ENCODE peak calls at places on chromosomes 3 and 15, in nine cellular contexts. B, Y, N, I, R, P, E, J and Z are unnamed samples.

GRCh38 chr3:65963787-65964707 is 74.7 kb downstream of the MAGI1 start:
- DNase-seq in B (peak), Y (peak), N (no peak), I (no peak), R (no peak), P (no peak), E (no peak), J (peak), Z (peak)

GRCh38 chr15:92273286-92273685 is 120.4 kb upstream of the ST8SIA2 start:
- DNase-seq in B (no peak), Y (no peak), N (no peak), I (no peak), R (no peak), P (no peak), E (no peak), J (no peak), Z (no peak)

GRCh38 chr15:93232840-93233239 is 143.8 kb upstream of the RGMA start:
- DNase-seq in B (no peak), Y (no peak), N (no peak), I (no peak), R (no peak), P (no peak), E (no peak), J (no peak), Z (no peak)

GRCh38 chr15:58650102-58650501 is 99.4 kb downstream of the ADAM10 start:
- DNase-seq in B (no peak), Y (no peak), N (no peak), I (no peak), R (no peak), P (no peak), E (no peak), J (no peak), Z (no peak)

GRCh38 chr3:27423463-27423862 is 54.3 kb upstream of the NEK10 start:
- DNase-seq in B (peak), Y (peak), N (no peak), I (no peak), R (no peak), P (no peak), E (no peak), J (peak), Z (peak)

GRCh38 chr15:41169784-41170183 is 53.7 kb upstream of the INO80 start:
- DNase-seq in B (no peak), Y (no peak), N (no peak), I (no peak), R (no peak), P (no peak), E (no peak), J (no peak), Z (no peak)

GRCh38 chr15:31342381-31342780 is 15.7 kb downstream of the KLF13 start:
- DNase-seq in B (no peak), Y (no peak), N (no peak), I (no peak), R (no peak), P (no peak), E (no peak), J (no peak), Z (no peak)

GRCh38 chr15:47806008-47806407 is 88.7 kb downstream of the SEMA6D start:
- DNase-seq in B (no peak), Y (no peak), N (no peak), I (peak), R (no peak), P (no peak), E (no peak), J (no peak), Z (no peak)

GRCh38 chr15:96774216-96774615 is 443.7 kb downstream of the NR2F2 start:
- DNase-seq in B (no peak), Y (no peak), N (no peak), I (no peak), R (no peak), P (no peak), E (no peak), J (no peak), Z (no peak)

GRCh38 chr3:39671600-39671999 is 137.8 kb upstream of the MYRIP start:
- DNase-seq in B (peak), Y (peak), N (no peak), I (no peak), R (no peak), P (no peak), E (no peak), J (no peak), Z (no peak)

GRCh38 chr3:124413989-124414598 is 316.2 kb upstream of the UMPS start:
- DNase-seq in B (no peak), Y (no peak), N (peak), I (peak), R (no peak), P (no peak), E (peak), J (no peak), Z (no peak)

GRCh38 chr3:180836766-180837165 is 75.7 kb upstream of the FXR1 start:
- DNase-seq in B (no peak), Y (no peak), N (no peak), I (no peak), R (no peak), P (no peak), E (no peak), J (no peak), Z (no peak)

GRCh38 chr3:181726351-181727121 is 14.8 kb downstream of the SOX2 start:
- DNase-seq in B (no peak), Y (no peak), N (no peak), I (peak), R (no peak), P (peak), E (no peak), J (no peak), Z (no peak)

GRCh38 chr15:63539517-63539916 is 35.1 kb downstream of the USP3 start:
- DNase-seq in B (no peak), Y (peak), N (peak), I (peak), R (no peak), P (no peak), E (peak), J (no peak), Z (no peak)

GRCh38 chr3:57743511-57743910 is 12.6 kb upstream of the SLMAP start:
- DNase-seq in B (no peak), Y (no peak), N (no peak), I (no peak), R (no peak), P (no peak), E (no peak), J (peak), Z (no peak)

GRCh38 chr3:87856126-87856525 is 202.7 kb downstream of the CGGBP1 start:
- DNase-seq in B (peak), Y (no peak), N (no peak), I (no peak), R (no peak), P (no peak), E (no peak), J (peak), Z (peak)

GRCh38 chr3:61451841-61452240 is 109.5 kb upstream of the PTPRG start:
- DNase-seq in B (no peak), Y (no peak), N (no peak), I (no peak), R (no peak), P (no peak), E (no peak), J (no peak), Z (peak)

GRCh38 chr15:58873267-58873666 is 60.2 kb downstream of the SLTM start:
- DNase-seq in B (peak), Y (peak), N (no peak), I (no peak), R (no peak), P (no peak), E (no peak), J (peak), Z (peak)

GRCh38 chr3:190017575-190018288 is 103.0 kb downstream of the P3H2 start:
- DNase-seq in B (peak), Y (peak), N (peak), I (no peak), R (no peak), P (no peak), E (peak), J (peak), Z (peak)

GRCh38 chr15:74328331-74329056 is 39.0 kb downstream of the CYP11A1 start:
- DNase-seq in B (no peak), Y (no peak), N (no peak), I (no peak), R (no peak), P (no peak), E (no peak), J (no peak), Z (no peak)

GRCh38 chr3:176906046-176906905 is 291.0 kb downstream of the TBL1XR1 start:
- DNase-seq in B (peak), Y (peak), N (no peak), I (peak), R (no peak), P (no peak), E (no peak), J (peak), Z (no peak)

GRCh38 chr3:126431103-126431534 is 36.4 kb downstream of the CFAP100 start:
- DNase-seq in B (no peak), Y (no peak), N (no peak), I (no peak), R (no peak), P (no peak), E (no peak), J (no peak), Z (no peak)

GRCh38 chr3:32384938-32385337 is 6.7 kb upstream of the CMTM7 start:
- DNase-seq in B (peak), Y (peak), N (no peak), I (peak), R (no peak), P (no peak), E (no peak), J (peak), Z (no peak)

GRCh38 chr15:89648106-89649012 is 6.9 kb downstream of the KIF7 start:
- DNase-seq in B (no peak), Y (no peak), N (no peak), I (peak), R (peak), P (no peak), E (no peak), J (no peak), Z (no peak)

GRCh38 chr3:162492446-162493081 is 996.0 kb downstream of the OTOL1 start:
- DNase-seq in B (peak), Y (peak), N (no peak), I (no peak), R (no peak), P (no peak), E (no peak), J (peak), Z (peak)

GRCh38 chr3:59326246-59327024 is 276.6 kb upstream of the CFAP20DC start:
- DNase-seq in B (no peak), Y (no peak), N (no peak), I (no peak), R (no peak), P (no peak), E (no peak), J (no peak), Z (no peak)
- TF ChIP-seq CTCF in B (peak), Y (peak), N (no peak), I (peak), R (no peak), P (peak), E (no peak), J (peak), Z (peak)

DNA sequence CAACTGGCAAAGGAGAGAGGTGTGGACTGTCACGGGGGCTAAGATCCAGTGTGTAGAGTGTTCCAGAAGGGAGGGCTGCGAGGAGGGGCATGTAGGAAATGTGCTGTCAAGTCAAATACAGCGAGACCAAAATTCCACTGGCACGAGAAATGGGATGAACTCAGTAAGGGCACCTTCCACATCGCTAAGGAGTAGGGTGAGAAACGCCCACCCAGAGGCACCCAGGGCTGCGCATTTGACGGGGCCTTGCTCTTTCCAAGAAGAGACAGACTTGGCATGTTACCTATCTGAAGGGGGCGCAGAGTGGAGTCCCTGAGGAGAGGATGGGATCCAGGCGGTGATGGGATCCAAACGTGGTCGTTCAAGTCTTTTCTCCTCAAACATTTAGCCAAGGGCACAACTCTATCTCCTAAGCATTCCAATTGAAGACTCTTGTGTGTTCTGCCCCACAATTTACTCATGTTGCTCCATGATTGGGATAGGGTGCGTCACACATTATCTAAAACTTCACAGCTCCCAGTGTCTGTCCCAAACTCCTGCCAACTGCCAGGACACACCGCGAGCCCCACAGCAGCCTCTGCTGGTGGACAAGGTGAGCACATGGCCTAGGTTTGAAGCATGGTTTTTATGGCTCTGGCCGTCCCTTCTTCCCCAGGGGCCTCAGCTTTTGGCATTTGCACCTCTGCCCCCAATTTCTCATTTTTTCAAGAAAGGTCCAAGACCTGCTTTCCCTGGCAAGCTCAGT is 7.6 kb downstream of the SELENOS start:
- DNase-seq in B (no peak), Y (peak), N (no peak), I (peak), R (no peak), P (no peak), E (no peak), J (peak), Z (peak)
- TF ChIP-seq CTCF in B (peak), Y (peak), N (no peak), I (peak), R (no peak), P (peak), E (no peak), J (peak), Z (peak)

DNA sequence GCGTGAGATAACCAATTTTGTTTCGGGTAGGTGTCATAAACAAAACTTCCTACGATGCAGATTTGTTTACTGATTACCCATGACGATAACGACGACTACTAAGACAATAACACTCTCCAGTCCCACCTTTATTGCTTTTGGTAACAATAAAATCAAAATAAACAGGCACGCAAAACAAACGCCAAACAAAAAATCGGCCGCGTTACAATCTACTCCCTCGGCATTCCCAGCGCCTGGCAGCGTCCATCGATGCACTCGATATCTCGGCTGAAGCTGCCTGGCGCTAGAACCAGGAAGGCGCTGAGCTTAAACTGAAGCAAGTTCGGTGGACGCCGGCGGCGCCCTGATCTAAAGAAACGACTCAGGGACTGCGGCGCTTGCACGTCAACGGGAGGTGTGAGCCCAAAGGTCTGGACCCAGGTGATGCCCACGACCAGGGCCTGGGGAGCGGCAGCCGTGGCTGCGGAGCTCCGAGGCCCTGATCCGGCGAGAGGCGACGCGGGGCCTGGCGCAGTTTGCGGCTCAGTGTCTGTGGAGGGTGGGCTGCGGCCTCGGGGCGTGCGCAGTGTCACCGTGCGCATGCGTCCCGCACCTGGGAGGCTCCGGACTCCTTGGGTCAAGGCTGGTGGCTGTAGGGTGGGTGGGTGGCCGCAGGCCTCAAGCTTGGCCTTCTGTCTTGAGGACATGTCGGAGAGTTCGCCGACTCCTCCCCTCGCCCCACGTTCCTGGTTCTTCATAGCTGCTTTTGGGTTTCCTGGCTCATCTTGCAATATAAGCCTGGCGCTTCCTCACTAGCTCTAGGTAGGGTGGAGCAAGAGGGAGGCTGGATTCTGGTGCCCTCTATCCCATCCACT is at the start of gene RSRC1:
- DNase-seq in B (peak), Y (peak), N (peak), I (peak), R (peak), P (peak), E (peak), J (peak), Z (peak)
- TF ChIP-seq CTCF in B (no peak), Y (no peak), N (no peak), I (no peak), R (no peak), P (no peak), E (no peak), J (no peak), Z (no peak)

DNA sequence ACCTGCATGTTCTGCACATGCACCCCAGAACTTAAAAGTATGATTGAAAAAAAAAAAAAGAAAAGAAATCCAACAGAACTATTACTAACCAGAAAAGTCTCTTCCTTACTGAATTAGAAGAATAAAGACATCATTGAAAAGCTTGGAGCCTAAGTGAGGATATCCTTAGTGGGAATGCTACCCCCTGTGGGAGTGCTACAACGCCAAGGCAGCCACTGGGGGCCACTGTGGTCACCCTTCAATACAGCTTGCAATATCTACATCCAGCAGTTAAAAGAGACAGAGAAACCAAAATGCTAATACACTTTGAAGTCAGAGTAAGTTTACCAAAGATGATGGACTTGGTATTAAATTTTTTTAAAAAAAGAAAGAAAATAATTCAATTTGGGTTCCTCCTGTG is 292.0 kb downstream of the PLCL2 start:
- DNase-seq in B (no peak), Y (no peak), N (no peak), I (no peak), R (no peak), P (no peak), E (no peak), J (no peak), Z (no peak)
- TF ChIP-seq CTCF in B (no peak), Y (no peak), N (no peak), I (no peak), R (no peak), P (no peak), E (no peak), J (peak), Z (peak)

GRCh38 chr3:142888484-142889262 is at the start of gene PCOLCE2:
- DNase-seq in B (peak), Y (peak), N (peak), I (peak), R (peak), P (peak), E (no peak), J (no peak), Z (no peak)
- TF ChIP-seq CTCF in B (no peak), Y (no peak), N (no peak), I (no peak), R (no peak), P (peak), E (no peak), J (no peak), Z (peak)

GRCh38 chr3:137714551-137714950 is 49.6 kb upstream of the SOX14 start:
- DNase-seq in B (no peak), Y (no peak), N (no peak), I (no peak), R (no peak), P (no peak), E (no peak), J (no peak), Z (no peak)

GRCh38 chr3:137709011-137709601 is 55.0 kb upstream of the SOX14 start:
- DNase-seq in B (no peak), Y (no peak), N (no peak), I (no peak), R (no peak), P (peak), E (no peak), J (no peak), Z (no peak)
- TF ChIP-seq CTCF in B (no peak), Y (peak), N (no peak), I (peak), R (no peak), P (peak), E (peak), J (peak), Z (no peak)

DNA sequence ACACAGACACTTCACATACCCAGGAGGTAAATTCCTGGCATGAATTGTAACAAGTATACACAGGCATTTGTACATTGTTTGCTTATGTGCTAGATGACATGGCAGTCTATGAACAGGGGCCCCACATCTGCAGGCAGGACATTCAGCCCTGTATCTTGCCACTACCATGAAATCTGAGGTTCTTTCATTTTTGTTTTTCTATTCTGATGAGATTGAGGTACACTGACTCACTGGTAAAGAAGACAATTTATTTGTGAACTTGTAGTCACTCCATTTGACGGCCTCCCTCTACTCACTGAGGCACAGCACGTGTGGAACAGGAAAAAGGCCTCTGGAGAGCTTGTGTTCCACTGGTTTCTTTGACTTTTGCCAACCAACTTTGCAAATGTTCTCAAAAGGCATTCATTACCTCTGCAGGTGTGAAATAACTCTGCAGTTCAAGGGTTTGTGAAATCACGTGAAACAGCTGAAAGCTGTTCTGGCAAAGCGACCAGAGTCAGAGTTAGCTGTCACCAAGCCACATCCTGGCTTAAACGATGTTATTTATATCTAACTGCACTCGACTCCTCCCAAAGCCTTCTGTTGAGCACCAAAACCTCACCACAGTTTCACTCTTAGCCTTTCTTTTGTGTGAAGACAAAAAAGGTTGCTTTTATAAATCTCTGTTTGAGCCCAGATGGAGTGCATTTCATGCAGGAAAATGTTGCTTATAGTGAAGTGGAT is 401.4 kb upstream of the CFAP20DC start:
- DNase-seq in B (peak), Y (no peak), N (peak), I (no peak), R (no peak), P (no peak), E (peak), J (no peak), Z (no peak)
- TF ChIP-seq CTCF in B (no peak), Y (no peak), N (no peak), I (no peak), R (no peak), P (no peak), E (no peak), J (no peak), Z (no peak)